ENCODE peak calls at places on chromosomes 5 and 9, in four cellular contexts. One of them, this sample, is unnamed.

GRCh38 chr5:65483474-65484346 is 2.0 kb upstream of the ADAMTS6 start:
- DNase-seq in H9: no peak
- DNase-seq in H1: no peak
- DNase-seq in mesendoderm: peak; percentile 79
- DNase-seq in this sample: peak; percentile 86

GRCh38 chr5:60960591-60960990 is 15.6 kb downstream of the NDUFAF2 start:
- DNase-seq in H9: no peak
- DNase-seq in H1: no peak
- DNase-seq in mesendoderm: peak; percentile 37
- DNase-seq in this sample: peak; percentile 46

GRCh38 chr9:35481347-35481975 is 8.4 kb upstream of the RUSC2 start:
- DNase-seq in H9: peak; percentile 49
- DNase-seq in H1: no peak
- DNase-seq in mesendoderm: peak; percentile 60
- DNase-seq in this sample: peak; percentile 75

GRCh38 chr9:111036068-111036789 is 2.0 kb downstream of the LPAR1 start:
- DNase-seq in H9: peak; percentile 78
- DNase-seq in H1: no peak
- DNase-seq in mesendoderm: peak; percentile 94
- DNase-seq in this sample: peak; percentile 68

GRCh38 chr5:36948041-36948440 is 71.5 kb downstream of the NIPBL start:
- DNase-seq in H9: no peak
- DNase-seq in H1: no peak
- DNase-seq in mesendoderm: no peak
- DNase-seq in this sample: peak; percentile 43

GRCh38 chr5:162068412-162068811 is 839 bp downstream of the GABRG2 start:
- DNase-seq in H9: peak; percentile 93
- DNase-seq in H1: peak; percentile 76
- DNase-seq in mesendoderm: peak; percentile 97
- DNase-seq in this sample: no peak

GRCh38 chr9:91302831-91303230 is 58.9 kb downstream of the AUH start:
- DNase-seq in H9: no peak
- DNase-seq in H1: no peak
- DNase-seq in mesendoderm: no peak
- DNase-seq in this sample: peak; percentile 93

GRCh38 chr9:115553082-115553481 is 435.1 kb upstream of the TNC start:
- DNase-seq in H9: no peak
- DNase-seq in H1: no peak
- DNase-seq in mesendoderm: peak; percentile 16
- DNase-seq in this sample: no peak

GRCh38 chr9:133837644-133838597 is 99.8 kb upstream of the SARDH start:
- DNase-seq in H9: no peak
- DNase-seq in H1: no peak
- DNase-seq in mesendoderm: no peak
- DNase-seq in this sample: no peak

GRCh38 chr5:148186248-148187003 is 16.4 kb upstream of the SPINK6 start:
- DNase-seq in H9: no peak
- DNase-seq in H1: no peak
- DNase-seq in mesendoderm: no peak
- DNase-seq in this sample: peak; percentile 22

GRCh38 chr5:2563046-2563445 is 188.4 kb downstream of the IRX2 start:
- DNase-seq in H9: no peak
- DNase-seq in H1: no peak
- DNase-seq in mesendoderm: peak; percentile 34
- DNase-seq in this sample: no peak

GRCh38 chr9:124698265-124698664 is 72.8 kb downstream of the NR6A1 start:
- DNase-seq in H9: no peak
- DNase-seq in H1: no peak
- DNase-seq in mesendoderm: peak; percentile 47
- DNase-seq in this sample: peak; percentile 75

GRCh38 chr5:168991991-168992390 is 308.9 kb downstream of the SLIT3 start:
- DNase-seq in H9: no peak
- DNase-seq in H1: no peak
- DNase-seq in mesendoderm: no peak
- DNase-seq in this sample: no peak

GRCh38 chr5:107268241-107268640 is 402.5 kb downstream of the EFNA5 start:
- DNase-seq in H9: no peak
- DNase-seq in H1: no peak
- DNase-seq in mesendoderm: no peak
- DNase-seq in this sample: peak; percentile 27

GRCh38 chr9:2663486-2663885 is 41.9 kb downstream of the VLDLR start:
- DNase-seq in H9: no peak
- DNase-seq in H1: no peak
- DNase-seq in mesendoderm: no peak
- DNase-seq in this sample: no peak

GRCh38 chr5:180179399-180180197 is 29.4 kb downstream of the RASGEF1C start:
- DNase-seq in H9: no peak
- DNase-seq in H1: no peak
- DNase-seq in mesendoderm: no peak
- DNase-seq in this sample: no peak

GRCh38 chr5:73292816-73293459 is 119.9 kb downstream of the TMEM174 start:
- DNase-seq in H9: no peak
- DNase-seq in H1: no peak
- DNase-seq in mesendoderm: no peak
- DNase-seq in this sample: no peak

GRCh38 chr9:106860731-106861584 is 2.0 kb upstream of the ZNF462 start:
- DNase-seq in H9: peak; percentile 55
- DNase-seq in H1: no peak
- DNase-seq in mesendoderm: peak; percentile 88
- DNase-seq in this sample: peak; percentile 38

GRCh38 chr9:123287639-123288038 is 19.3 kb upstream of the STRBP start:
- DNase-seq in H9: no peak
- DNase-seq in H1: no peak
- DNase-seq in mesendoderm: no peak
- DNase-seq in this sample: no peak

GRCh38 chr5:132822650-132823480 is 7.6 kb downstream of the SHROOM1 start:
- DNase-seq in H9: peak; percentile 92
- DNase-seq in H1: peak; percentile 69
- DNase-seq in mesendoderm: peak; percentile 92
- DNase-seq in this sample: no peak

GRCh38 chr5:180792287-180792964 is 10.2 kb downstream of the MGAT1 start:
- DNase-seq in H9: no peak
- DNase-seq in H1: no peak
- DNase-seq in mesendoderm: no peak
- DNase-seq in this sample: no peak

GRCh38 chr5:1507457-1507856 is 16.3 kb downstream of the LPCAT1 start:
- DNase-seq in H9: no peak
- DNase-seq in H1: no peak
- DNase-seq in mesendoderm: no peak
- DNase-seq in this sample: no peak

GRCh38 chr9:69674741-69675438 is 2.7 kb upstream of the APBA1 start:
- DNase-seq in H9: no peak
- DNase-seq in H1: no peak
- DNase-seq in mesendoderm: no peak
- DNase-seq in this sample: peak; percentile 94

GRCh38 chr9:69527454-69527853 is 144.7 kb downstream of the APBA1 start:
- DNase-seq in H9: no peak
- DNase-seq in H1: no peak
- DNase-seq in mesendoderm: no peak
- DNase-seq in this sample: no peak

GRCh38 chr5:152072076-152072475 is 147.4 kb upstream of the GLRA1 start:
- DNase-seq in H9: no peak
- DNase-seq in H1: no peak
- DNase-seq in mesendoderm: peak; percentile 35
- DNase-seq in this sample: no peak

GRCh38 chr9:2603621-2604020 is 18.0 kb upstream of the VLDLR start:
- DNase-seq in H9: no peak
- DNase-seq in H1: no peak
- DNase-seq in mesendoderm: no peak
- DNase-seq in this sample: peak; percentile 39

GRCh38 chr5:73625905-73626811 is at the start of gene ARHGEF28:
- DNase-seq in H9: peak; percentile 66
- DNase-seq in H1: no peak
- DNase-seq in mesendoderm: peak; percentile 38
- DNase-seq in this sample: peak; percentile 28

GRCh38 chr5:91212336-91213092 is 170.6 kb downstream of the ARRDC3 start:
- DNase-seq in H9: no peak
- DNase-seq in H1: no peak
- DNase-seq in mesendoderm: no peak
- DNase-seq in this sample: peak; percentile 94

GRCh38 chr5:179612577-179613459 is 10.7 kb downstream of the HNRNPH1 start:
- DNase-seq in H9: no peak
- DNase-seq in H1: no peak
- DNase-seq in mesendoderm: no peak
- DNase-seq in this sample: no peak

GRCh38 chr9:13396418-13396817 is 116.9 kb upstream of the MPDZ start:
- DNase-seq in H9: no peak
- DNase-seq in H1: no peak
- DNase-seq in mesendoderm: no peak
- DNase-seq in this sample: no peak

GRCh38 chr5:139814704-139815280 is 19.2 kb downstream of the PSD2 start:
- DNase-seq in H9: no peak
- DNase-seq in H1: no peak
- DNase-seq in mesendoderm: no peak
- DNase-seq in this sample: no peak

GRCh38 chr9:83649080-83649479 is 26.1 kb downstream of the IDNK start:
- DNase-seq in H9: peak; percentile 82
- DNase-seq in H1: peak; percentile 46
- DNase-seq in mesendoderm: peak; percentile 81
- DNase-seq in this sample: peak; percentile 28

GRCh38 chr9:132066057-132066456 is 13.6 kb downstream of the MED27 start:
- DNase-seq in H9: no peak
- DNase-seq in H1: no peak
- DNase-seq in mesendoderm: peak; percentile 7
- DNase-seq in this sample: no peak

GRCh38 chr9:97518166-97518908 is 16.9 kb downstream of the TMOD1 start:
- DNase-seq in H9: no peak
- DNase-seq in H1: no peak
- DNase-seq in mesendoderm: no peak
- DNase-seq in this sample: no peak

GRCh38 chr9:21801683-21802417 is 586 bp upstream of the MTAP start:
- DNase-seq in H9: peak; percentile 83
- DNase-seq in H1: no peak
- DNase-seq in mesendoderm: peak; percentile 95
- DNase-seq in this sample: peak; percentile 85

GRCh38 chr9:26033346-26033745 is 355.1 kb upstream of the TUSC1 start:
- DNase-seq in H9: no peak
- DNase-seq in H1: no peak
- DNase-seq in mesendoderm: no peak
- DNase-seq in this sample: no peak

GRCh38 chr9:20640331-20641187 is 18.3 kb upstream of the MLLT3 start:
- DNase-seq in H9: no peak
- DNase-seq in H1: no peak
- DNase-seq in mesendoderm: no peak
- DNase-seq in this sample: peak; percentile 25

DNA sequence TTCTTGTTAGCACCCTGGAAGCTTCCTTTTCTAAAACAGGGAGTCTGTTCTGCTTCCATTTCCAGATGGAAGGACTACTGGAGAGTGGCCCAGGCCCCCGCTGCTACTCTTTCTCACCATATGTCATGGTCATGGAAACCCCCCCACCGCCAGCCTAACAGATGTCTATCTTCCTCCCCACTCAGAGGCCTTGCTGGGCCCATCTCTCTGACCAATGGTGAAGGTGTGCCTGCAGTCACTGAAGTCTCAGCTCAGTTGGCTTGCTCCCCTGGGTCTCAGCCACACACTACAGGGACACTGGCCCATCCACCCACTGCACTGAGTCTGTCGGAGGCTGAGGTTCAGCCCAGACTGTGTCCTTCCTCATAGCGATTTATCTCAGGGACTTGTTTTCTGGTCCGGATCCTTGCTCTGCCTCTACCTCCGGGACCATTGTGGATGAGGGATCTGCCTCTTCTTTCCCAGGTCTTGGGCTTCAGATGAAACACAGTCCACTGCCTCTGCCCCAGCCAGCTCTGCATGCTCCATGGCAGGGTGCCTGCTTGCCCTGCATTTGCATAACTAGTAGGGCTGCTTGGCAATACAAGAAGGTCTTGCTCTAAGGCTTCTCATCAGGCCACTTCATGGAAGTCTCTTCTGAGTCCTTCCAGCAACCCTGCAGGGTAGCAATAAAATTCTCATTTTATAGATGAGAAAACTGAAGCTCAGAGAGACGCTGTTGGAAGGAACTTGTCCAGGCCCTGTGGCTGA is 30.9 kb downstream of the GALNT12 start:
- DNase-seq in H9: no peak
- DNase-seq in H1: no peak
- DNase-seq in mesendoderm: no peak
- DNase-seq in this sample: no peak
- H3K56ac ChIP-seq in H9: no peak overlapping the region
- H3K56ac ChIP-seq in H1: no peak overlapping the region
- H3K56ac ChIP-seq in mesendoderm: peak overlapping the region; percentile 42
- H3K56ac ChIP-seq in this sample: no peak overlapping the region

GRCh38 chr5:54425258-54425657 is 30.2 kb upstream of the HSPB3 start:
- DNase-seq in H9: no peak
- DNase-seq in H1: no peak
- DNase-seq in mesendoderm: no peak
- DNase-seq in this sample: no peak
- H3K56ac ChIP-seq in H9: no peak overlapping the region
- H3K56ac ChIP-seq in H1: no peak overlapping the region
- H3K56ac ChIP-seq in mesendoderm: no peak overlapping the region
- H3K56ac ChIP-seq in this sample: no peak overlapping the region

DNA sequence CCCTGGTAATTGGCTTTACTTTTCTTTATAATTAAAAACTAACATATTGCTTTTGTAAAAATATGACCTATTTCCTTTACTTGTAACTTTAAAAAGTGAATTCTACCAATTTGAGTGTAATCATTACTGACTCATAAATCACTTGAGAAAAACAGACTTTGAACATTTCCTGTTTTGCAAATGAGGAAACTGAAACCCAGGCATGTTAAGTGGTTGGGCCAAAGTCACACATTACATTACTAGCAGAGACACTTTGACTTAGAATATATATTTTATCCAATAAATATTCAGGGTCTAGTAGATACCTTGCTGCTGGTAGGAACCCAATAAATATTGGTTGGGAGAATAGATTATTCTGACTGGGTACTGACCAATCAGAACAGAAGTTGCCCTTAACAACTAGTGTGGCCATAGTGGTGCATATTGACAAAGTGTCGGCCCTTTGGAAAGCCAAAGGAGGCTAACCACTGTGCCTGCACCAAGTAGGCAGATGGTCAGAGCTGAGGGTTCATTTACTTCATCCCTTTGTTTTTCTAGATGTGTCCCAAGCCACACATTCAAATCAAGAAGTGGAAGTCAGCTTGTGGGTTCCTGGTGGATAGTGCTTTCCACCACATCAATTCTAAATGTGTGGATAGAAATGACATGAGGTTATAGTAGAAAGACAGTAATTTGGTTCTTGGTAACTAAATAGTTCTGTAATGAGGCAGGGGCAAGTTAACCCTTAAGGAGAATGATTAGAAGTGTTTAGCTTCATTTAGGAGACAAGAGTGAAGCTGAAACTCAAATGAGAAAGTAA is 365.2 kb upstream of the RIOK2 start:
- DNase-seq in H9: no peak
- DNase-seq in H1: no peak
- DNase-seq in mesendoderm: no peak
- DNase-seq in this sample: no peak
- H3K56ac ChIP-seq in H9: no peak overlapping the region
- H3K56ac ChIP-seq in H1: no peak overlapping the region
- H3K56ac ChIP-seq in mesendoderm: no peak overlapping the region
- H3K56ac ChIP-seq in this sample: no peak overlapping the region

GRCh38 chr9:28542928-28543327 is 969.6 kb upstream of the C9orf72 start:
- DNase-seq in H9: no peak
- DNase-seq in H1: no peak
- DNase-seq in mesendoderm: no peak
- DNase-seq in this sample: no peak

GRCh38 chr9:28547469-28547981 is 974.2 kb upstream of the C9orf72 start:
- DNase-seq in H9: no peak
- DNase-seq in H1: no peak
- DNase-seq in mesendoderm: no peak
- DNase-seq in this sample: no peak
- H3K56ac ChIP-seq in H9: no peak overlapping the region
- H3K56ac ChIP-seq in H1: no peak overlapping the region
- H3K56ac ChIP-seq in mesendoderm: no peak overlapping the region
- H3K56ac ChIP-seq in this sample: no peak overlapping the region